ENCODE peak calls at places on chromosomes 2 and 18, in five cellular contexts. One of them, this sample, is unnamed.
A peak's percentile ranks its signal among the peaks of the same experiment; 100 is the strongest.

GRCh38 chr2:42859006-42859552 is 66.7 kb upstream of the HAAO start:
- DNase-seq in right atrium auricular region: no peak
- DNase-seq in right lobe of liver: no peak
- DNase-seq in upper lobe of right lung: no peak
- DNase-seq in spleen: no peak
- DNase-seq in this sample: peak; percentile 65

GRCh38 chr18:42604820-42605219 is 510.7 kb downstream of the RIT2 start:
- DNase-seq in right atrium auricular region: no peak
- DNase-seq in right lobe of liver: no peak
- DNase-seq in upper lobe of right lung: no peak
- DNase-seq in spleen: no peak
- DNase-seq in this sample: no peak

GRCh38 chr2:86216577-86217555 is 17.6 kb downstream of the MRPL35 start:
- DNase-seq in right atrium auricular region: peak; percentile 52
- DNase-seq in right lobe of liver: no peak
- DNase-seq in upper lobe of right lung: no peak
- DNase-seq in spleen: no peak
- DNase-seq in this sample: no peak

GRCh38 chr2:19255481-19255880 is 102.9 kb downstream of the OSR1 start:
- DNase-seq in right atrium auricular region: no peak
- DNase-seq in right lobe of liver: no peak
- DNase-seq in upper lobe of right lung: no peak
- DNase-seq in spleen: no peak
- DNase-seq in this sample: no peak

GRCh38 chr2:100278986-100279385 is 43.3 kb downstream of the LONRF2 start:
- DNase-seq in right atrium auricular region: peak; percentile 42
- DNase-seq in right lobe of liver: no peak
- DNase-seq in upper lobe of right lung: no peak
- DNase-seq in spleen: no peak
- DNase-seq in this sample: peak; percentile 69

GRCh38 chr2:230007931-230008707 is 60.6 kb downstream of the SLC16A14 start:
- DNase-seq in right atrium auricular region: peak; percentile 85
- DNase-seq in right lobe of liver: peak; percentile 76
- DNase-seq in upper lobe of right lung: peak; percentile 80
- DNase-seq in spleen: peak; percentile 93
- DNase-seq in this sample: peak; percentile 62

GRCh38 chr2:230870544-230871360 is 6.0 kb downstream of the ITM2C start:
- DNase-seq in right atrium auricular region: no peak
- DNase-seq in right lobe of liver: no peak
- DNase-seq in upper lobe of right lung: no peak
- DNase-seq in spleen: peak; percentile 73
- DNase-seq in this sample: no peak

GRCh38 chr2:25332571-25332970 is 9.2 kb downstream of the DNMT3A start:
- DNase-seq in right atrium auricular region: no peak
- DNase-seq in right lobe of liver: no peak
- DNase-seq in upper lobe of right lung: no peak
- DNase-seq in spleen: peak; percentile 62
- DNase-seq in this sample: no peak

GRCh38 chr2:124258481-124258880 is 233.4 kb downstream of the CNTNAP5 start:
- DNase-seq in right atrium auricular region: no peak
- DNase-seq in right lobe of liver: no peak
- DNase-seq in upper lobe of right lung: no peak
- DNase-seq in spleen: no peak
- DNase-seq in this sample: no peak

GRCh38 chr2:98692090-98692991 is 38.6 kb downstream of the MGAT4A start:
- DNase-seq in right atrium auricular region: no peak
- DNase-seq in right lobe of liver: no peak
- DNase-seq in upper lobe of right lung: no peak
- DNase-seq in spleen: no peak
- DNase-seq in this sample: no peak

GRCh38 chr18:2036136-2036535 is 535.2 kb downstream of the METTL4 start:
- DNase-seq in right atrium auricular region: no peak
- DNase-seq in right lobe of liver: no peak
- DNase-seq in upper lobe of right lung: no peak
- DNase-seq in spleen: no peak
- DNase-seq in this sample: no peak

GRCh38 chr2:128451084-128451483 is 132.4 kb upstream of the HS6ST1 start:
- DNase-seq in right atrium auricular region: peak; percentile 43
- DNase-seq in right lobe of liver: no peak
- DNase-seq in upper lobe of right lung: peak; percentile 35
- DNase-seq in spleen: peak; percentile 70
- DNase-seq in this sample: peak; percentile 29

GRCh38 chr2:43333656-43334144 is 107.3 kb upstream of the ZFP36L2 start:
- DNase-seq in right atrium auricular region: no peak
- DNase-seq in right lobe of liver: no peak
- DNase-seq in upper lobe of right lung: no peak
- DNase-seq in spleen: no peak
- DNase-seq in this sample: peak; percentile 79

GRCh38 chr2:159922563-159922962 is 124.6 kb upstream of the CD302 start:
- DNase-seq in right atrium auricular region: no peak
- DNase-seq in right lobe of liver: no peak
- DNase-seq in upper lobe of right lung: no peak
- DNase-seq in spleen: no peak
- DNase-seq in this sample: no peak

GRCh38 chr2:86704482-86704971 is 15.6 kb upstream of the RMND5A start:
- DNase-seq in right atrium auricular region: no peak
- DNase-seq in right lobe of liver: no peak
- DNase-seq in upper lobe of right lung: no peak
- DNase-seq in spleen: no peak
- DNase-seq in this sample: no peak

GRCh38 chr2:86068098-86069047 is 37.3 kb downstream of the POLR1A start:
- DNase-seq in right atrium auricular region: peak; percentile 59
- DNase-seq in right lobe of liver: no peak
- DNase-seq in upper lobe of right lung: no peak
- DNase-seq in spleen: no peak
- DNase-seq in this sample: no peak

GRCh38 chr2:222272446-222273035 is 26.3 kb downstream of the PAX3 start:
- DNase-seq in right atrium auricular region: no peak
- DNase-seq in right lobe of liver: no peak
- DNase-seq in upper lobe of right lung: no peak
- DNase-seq in spleen: no peak
- DNase-seq in this sample: no peak

GRCh38 chr18:9048808-9049494 is 53.5 kb upstream of the NDUFV2 start:
- DNase-seq in right atrium auricular region: no peak
- DNase-seq in right lobe of liver: no peak
- DNase-seq in upper lobe of right lung: no peak
- DNase-seq in spleen: no peak
- DNase-seq in this sample: no peak

GRCh38 chr2:207504513-207505171 is 25.1 kb upstream of the CREB1 start:
- DNase-seq in right atrium auricular region: no peak
- DNase-seq in right lobe of liver: no peak
- DNase-seq in upper lobe of right lung: no peak
- DNase-seq in spleen: no peak
- DNase-seq in this sample: no peak

GRCh38 chr2:128318776-128319456 is at the start of gene HS6ST1:
- DNase-seq in right atrium auricular region: peak; percentile 70
- DNase-seq in right lobe of liver: peak; percentile 91
- DNase-seq in upper lobe of right lung: peak; percentile 92
- DNase-seq in spleen: peak; percentile 97
- DNase-seq in this sample: peak; percentile 76

GRCh38 chr2:186422226-186422625 is 63.8 kb upstream of the ZC3H15 start:
- DNase-seq in right atrium auricular region: peak; percentile 75
- DNase-seq in right lobe of liver: no peak
- DNase-seq in upper lobe of right lung: no peak
- DNase-seq in spleen: no peak
- DNase-seq in this sample: peak; percentile 88

GRCh38 chr18:48838921-48839818 is 111.6 kb downstream of the SMAD7 start:
- DNase-seq in right atrium auricular region: no peak
- DNase-seq in right lobe of liver: no peak
- DNase-seq in upper lobe of right lung: peak; percentile 58
- DNase-seq in spleen: peak; percentile 78
- DNase-seq in this sample: no peak

GRCh38 chr18:11948852-11949523 is 32.3 kb upstream of the IMPA2 start:
- DNase-seq in right atrium auricular region: no peak
- DNase-seq in right lobe of liver: no peak
- DNase-seq in upper lobe of right lung: no peak
- DNase-seq in spleen: peak; percentile 33
- DNase-seq in this sample: no peak

GRCh38 chr2:12709207-12709522 is 7.6 kb upstream of the TRIB2 start:
- DNase-seq in right atrium auricular region: no peak
- DNase-seq in right lobe of liver: no peak
- DNase-seq in upper lobe of right lung: no peak
- DNase-seq in spleen: no peak
- DNase-seq in this sample: no peak

GRCh38 chr2:10286216-10287037 is 16.3 kb upstream of the HPCAL1 start:
- DNase-seq in right atrium auricular region: no peak
- DNase-seq in right lobe of liver: peak; percentile 80
- DNase-seq in upper lobe of right lung: peak; percentile 89
- DNase-seq in spleen: peak; percentile 73
- DNase-seq in this sample: no peak

GRCh38 chr2:27123302-27124150 is at the start of gene ABHD1:
- DNase-seq in right atrium auricular region: no peak
- DNase-seq in right lobe of liver: peak; percentile 85
- DNase-seq in upper lobe of right lung: peak; percentile 85
- DNase-seq in spleen: peak; percentile 94
- DNase-seq in this sample: no peak
- TF ChIP-seq CTCF in right atrium auricular region: peak; percentile 35
- TF ChIP-seq CTCF in right lobe of liver: peak; percentile 16
- TF ChIP-seq CTCF in upper lobe of right lung: no peak
- TF ChIP-seq CTCF in spleen: no peak
- TF ChIP-seq CTCF in this sample: no peak

DNA sequence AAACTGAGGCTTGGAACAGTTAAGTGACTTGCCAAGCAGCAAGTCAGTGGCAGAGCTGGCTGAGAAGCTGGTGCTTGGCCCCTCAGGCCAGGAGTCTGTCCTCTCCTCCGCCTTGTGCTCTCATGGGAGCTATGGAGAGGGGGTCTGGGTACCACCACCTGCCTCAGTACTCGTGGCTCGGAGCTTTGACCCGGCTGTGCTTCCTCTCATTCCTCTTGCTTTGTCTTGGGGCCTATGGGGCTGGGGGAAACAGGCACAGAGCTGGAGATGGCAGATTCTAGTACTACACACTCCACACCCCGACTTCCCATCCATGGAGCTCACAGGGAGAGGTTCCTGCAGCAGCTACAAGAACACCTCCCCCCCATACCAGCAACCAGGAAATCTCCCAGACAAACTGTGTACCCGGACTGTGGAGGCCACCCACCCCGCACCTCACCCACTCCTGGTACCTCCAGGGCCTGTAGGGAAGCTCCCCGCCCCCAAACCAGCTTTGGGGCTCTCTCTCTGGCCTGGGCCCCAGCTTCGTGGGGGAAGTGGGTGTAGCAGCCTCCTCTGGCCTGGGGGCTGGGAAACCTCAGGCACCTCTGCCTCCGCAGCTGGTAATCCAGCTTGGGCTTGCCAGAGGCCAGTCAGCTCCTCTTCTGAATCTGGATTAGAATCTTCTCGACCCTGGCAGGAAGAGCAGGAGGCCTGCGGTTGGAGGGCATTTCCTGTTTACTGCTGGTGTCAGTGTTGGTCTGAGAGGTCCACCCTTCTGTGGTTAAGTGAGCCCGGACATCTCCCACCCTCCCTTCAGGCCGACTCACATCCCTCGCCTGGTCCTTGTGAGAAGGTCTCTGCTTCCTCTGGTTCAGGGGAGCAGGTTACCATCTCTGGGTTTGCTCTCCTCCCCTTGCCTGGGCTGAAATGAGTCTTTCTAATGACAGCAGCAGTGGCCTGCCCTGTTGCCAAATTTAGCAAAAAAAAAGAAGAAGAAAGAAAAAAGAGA is 22.3 kb upstream of the RHOB start:
- DNase-seq in right atrium auricular region: peak; percentile 62
- DNase-seq in right lobe of liver: peak; percentile 50
- DNase-seq in upper lobe of right lung: peak; percentile 73
- DNase-seq in spleen: peak; percentile 89
- DNase-seq in this sample: peak; percentile 77
- H3K4me3 ChIP-seq in right atrium auricular region: no peak overlapping the region
- H3K4me3 ChIP-seq in right lobe of liver: no peak overlapping the region
- H3K4me3 ChIP-seq in upper lobe of right lung: peak overlapping the region; percentile 14
- H3K4me3 ChIP-seq in spleen: no peak overlapping the region
- H3K4me3 ChIP-seq in this sample: no peak overlapping the region

DNA sequence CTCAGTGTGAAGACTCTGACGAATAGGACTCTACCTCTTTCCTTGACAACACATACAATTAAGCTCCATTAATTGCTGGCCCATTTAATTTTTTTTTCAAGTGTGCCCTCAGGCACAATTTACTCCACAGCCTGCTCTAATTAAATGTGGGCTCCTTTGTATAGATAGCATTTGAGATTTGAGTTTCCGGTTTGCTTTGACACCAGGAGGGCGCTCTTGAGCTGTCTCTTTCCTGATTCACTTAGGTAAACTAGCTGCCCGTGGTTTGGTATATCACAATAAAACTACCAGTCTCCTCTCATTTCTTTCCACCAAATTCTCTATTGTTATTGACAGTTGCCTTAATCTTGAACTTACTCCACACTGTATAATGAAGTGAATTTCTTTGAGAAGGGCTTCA is 666.0 kb downstream of the DSC3 start:
- DNase-seq in right atrium auricular region: no peak
- DNase-seq in right lobe of liver: no peak
- DNase-seq in upper lobe of right lung: no peak
- DNase-seq in spleen: no peak
- DNase-seq in this sample: no peak
- TF ChIP-seq CTCF in right atrium auricular region: no peak
- TF ChIP-seq CTCF in right lobe of liver: no peak
- TF ChIP-seq CTCF in upper lobe of right lung: no peak
- TF ChIP-seq CTCF in spleen: no peak
- TF ChIP-seq CTCF in this sample: no peak

GRCh38 chr18:58102875-58103274 is 58.8 kb downstream of the NEDD4L start:
- DNase-seq in right atrium auricular region: no peak
- DNase-seq in right lobe of liver: no peak
- DNase-seq in upper lobe of right lung: no peak
- DNase-seq in spleen: no peak
- DNase-seq in this sample: no peak

GRCh38 chr18:58104071-58104470 is 60.0 kb downstream of the NEDD4L start:
- DNase-seq in right atrium auricular region: no peak
- DNase-seq in right lobe of liver: no peak
- DNase-seq in upper lobe of right lung: no peak
- DNase-seq in spleen: no peak
- DNase-seq in this sample: no peak

GRCh38 chr18:58105206-58105907 is 61.3 kb downstream of the NEDD4L start:
- DNase-seq in right atrium auricular region: no peak
- DNase-seq in right lobe of liver: no peak
- DNase-seq in upper lobe of right lung: no peak
- DNase-seq in spleen: no peak
- DNase-seq in this sample: no peak

GRCh38 chr18:58102020-58102419 is 58.0 kb downstream of the NEDD4L start:
- DNase-seq in right atrium auricular region: no peak
- DNase-seq in right lobe of liver: no peak
- DNase-seq in upper lobe of right lung: no peak
- DNase-seq in spleen: no peak
- DNase-seq in this sample: no peak

DNA sequence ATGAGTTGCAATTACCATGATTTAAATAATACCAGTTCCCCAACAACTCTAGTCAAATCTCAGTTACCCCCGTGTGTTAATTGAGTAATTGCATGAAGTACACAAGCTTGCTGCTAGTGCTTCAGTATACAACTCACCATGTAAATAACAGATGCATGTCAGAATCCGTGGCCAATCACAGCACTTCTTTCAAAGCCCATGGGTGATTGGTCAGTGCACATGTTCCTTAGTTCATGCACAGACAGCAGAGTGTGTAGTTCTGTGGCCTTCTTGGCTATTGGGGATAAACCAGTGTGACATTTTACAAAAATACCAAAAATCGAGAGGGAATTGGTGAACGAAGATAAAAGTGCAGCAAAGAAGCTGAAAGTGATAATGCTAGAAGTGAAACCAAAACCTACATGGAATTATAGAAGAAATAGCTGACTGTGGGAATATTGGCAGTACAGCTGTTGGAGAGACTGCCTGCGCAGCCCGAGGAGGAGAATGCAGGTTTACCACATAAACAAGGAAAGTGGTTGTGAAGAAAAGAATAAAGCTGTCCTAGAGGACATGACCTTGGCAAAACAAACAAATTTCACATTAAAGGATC is 59.4 kb downstream of the NEDD4L start:
- DNase-seq in right atrium auricular region: no peak
- DNase-seq in right lobe of liver: no peak
- DNase-seq in upper lobe of right lung: no peak
- DNase-seq in spleen: no peak
- DNase-seq in this sample: no peak
- H3K4me3 ChIP-seq in right atrium auricular region: no peak overlapping the region
- H3K4me3 ChIP-seq in right lobe of liver: peak overlapping the region; percentile 33
- H3K4me3 ChIP-seq in upper lobe of right lung: no peak overlapping the region
- H3K4me3 ChIP-seq in spleen: peak overlapping the region; percentile 17
- H3K4me3 ChIP-seq in this sample: no peak overlapping the region